ENCODE peak calls at places on chromosomes 4 and X, in five cellular contexts. O is NCI-H1092 treated with DMSO at 0.1 percent for 48 hours, K is right cardiac atrium, X is SK-N-DZ, R is NCI-H510A treated with DMSO at 0.1 percent for 48 hours. C is an unnamed sample.

GRCh38 chrX:9033179-9033578 is 748 bp downstream of the FAM9B start:
- DNase-seq in O (no peak), K (no peak), X (no peak), R (no peak), C (no peak)

GRCh38 chr4:162015090-162015489 is 148.7 kb downstream of the FSTL5 start:
- DNase-seq in O (no peak), K (no peak), X (no peak), R (no peak), C (no peak)

GRCh38 chr4:2058264-2059033 is 678 bp upstream of the NAT8L start:
- DNase-seq in O (peak), K (no peak), X (peak), R (no peak), C (no peak)

GRCh38 chr4:7108046-7108625 is 40.3 kb upstream of the GRPEL1 start:
- DNase-seq in O (no peak), K (no peak), X (no peak), R (no peak), C (no peak)

GRCh38 chr4:53592686-53593641 is 1.7 kb upstream of the LNX1 start:
- DNase-seq in O (no peak), K (peak), X (no peak), R (peak), C (no peak)

GRCh38 chr4:39357002-39357401 is 9.2 kb downstream of the RFC1 start:
- DNase-seq in O (no peak), K (no peak), X (no peak), R (no peak), C (no peak)

GRCh38 chrX:110310000-110310790 is 7.7 kb downstream of the AMMECR1 start:
- DNase-seq in O (no peak), K (no peak), X (no peak), R (peak), C (no peak)

GRCh38 chrX:2677764-2678163 is 13.3 kb upstream of the CD99 start:
- DNase-seq in O (no peak), K (peak), X (no peak), R (no peak), C (no peak)

GRCh38 chr4:142614621-142615323 is 231.3 kb downstream of the INPP4B start:
- DNase-seq in O (no peak), K (no peak), X (no peak), R (no peak), C (no peak)

GRCh38 chr4:38241541-38241940 is 281.3 kb downstream of the PTTG2 start:
- DNase-seq in O (no peak), K (no peak), X (no peak), R (no peak), C (no peak)

GRCh38 chr4:109424093-109424818 is 9.4 kb upstream of the SEC24B start:
- DNase-seq in O (no peak), K (no peak), X (peak), R (no peak), C (no peak)

GRCh38 chr4:175306436-175306835 is 388.3 kb downstream of the ADAM29 start:
- DNase-seq in O (no peak), K (no peak), X (no peak), R (no peak), C (no peak)

GRCh38 chr4:173857828-173858227 is 327.8 kb upstream of the HAND2 start:
- DNase-seq in O (no peak), K (no peak), X (no peak), R (no peak), C (no peak)

GRCh38 chr4:55754754-55755350 is 64.7 kb upstream of the EXOC1L start:
- DNase-seq in O (no peak), K (no peak), X (no peak), R (no peak), C (no peak)